ENCODE peak calls at places on chromosomes 5 and 9, in seven cellular contexts. F is fibroblast of mammary gland, L is A549, C is chondrocyte, I is activated B cell treated with CpG ODN at 0.5 μM for 24 hours, M is spleen, N is B cell. Z is an unnamed sample.

GRCh38 chr5:117604845-117605244 is 1030.2 kb upstream of the SEMA6A start:
- DNase-seq in F (no peak), L (no peak), C (no peak), I (no peak), M (no peak), N (no peak), Z (no peak)

GRCh38 chr9:134396258-134396742 is 70.0 kb downstream of the RXRA start:
- DNase-seq in F (no peak), L (no peak), C (no peak), I (peak), M (peak), N (peak), Z (peak)

GRCh38 chr5:62354028-62354874 is 48.2 kb downstream of the KIF2A start:
- DNase-seq in F (peak), L (peak), C (no peak), I (no peak), M (no peak), N (peak), Z (peak)

GRCh38 chr5:179486596-179487051 is 63.7 kb upstream of the RUFY1 start:
- DNase-seq in F (no peak), L (no peak), C (no peak), I (no peak), M (peak), N (no peak), Z (no peak)

GRCh38 chr9:70466976-70467551 is 52.6 kb upstream of the KLF9 start:
- DNase-seq in F (peak), L (no peak), C (no peak), I (no peak), M (no peak), N (no peak), Z (no peak)

GRCh38 chr9:133995012-133995896 is 3.1 kb upstream of the VAV2 start:
- DNase-seq in F (no peak), L (peak), C (peak), I (no peak), M (peak), N (no peak), Z (no peak)

GRCh38 chr9:36731576-36731975 is 158.9 kb downstream of the MELK start:
- DNase-seq in F (peak), L (no peak), C (no peak), I (no peak), M (no peak), N (peak), Z (no peak)

GRCh38 chr5:56168066-56168478 is 65.1 kb downstream of the ANKRD55 start:
- DNase-seq in F (peak), L (no peak), C (no peak), I (no peak), M (no peak), N (no peak), Z (no peak)

GRCh38 chr5:57687641-57688040 is 205.0 kb upstream of the ACTBL2 start:
- DNase-seq in F (no peak), L (no peak), C (no peak), I (no peak), M (no peak), N (no peak), Z (no peak)

GRCh38 chr9:136020206-136020605 is 59.0 kb upstream of the UBAC1 start:
- DNase-seq in F (no peak), L (no peak), C (no peak), I (peak), M (peak), N (no peak), Z (no peak)

GRCh38 chr9:92046676-92047075 is 68.5 kb downstream of the SPTLC1 start:
- DNase-seq in F (peak), L (no peak), C (no peak), I (no peak), M (no peak), N (no peak), Z (no peak)

GRCh38 chr5:45521067-45521466 is 175.1 kb downstream of the HCN1 start:
- DNase-seq in F (peak), L (peak), C (no peak), I (no peak), M (no peak), N (no peak), Z (no peak)

GRCh38 chr9:4320021-4320420 is 20.2 kb upstream of the GLIS3 start:
- DNase-seq in F (no peak), L (no peak), C (no peak), I (no peak), M (no peak), N (no peak), Z (no peak)

GRCh38 chr5:32973646-32974045 is 262.5 kb downstream of the NPR3 start:
- DNase-seq in F (no peak), L (no peak), C (no peak), I (no peak), M (no peak), N (no peak), Z (no peak)

GRCh38 chr5:59212596-59212995 is 629.7 kb downstream of the RAB3C start:
- DNase-seq in F (no peak), L (no peak), C (no peak), I (no peak), M (no peak), N (no peak), Z (no peak)

GRCh38 chr9:16103613-16104012 is 550.8 kb downstream of the CCDC171 start:
- DNase-seq in F (peak), L (no peak), C (no peak), I (no peak), M (no peak), N (no peak), Z (no peak)

GRCh38 chr9:21326526-21327139 is 8.6 kb downstream of the KLHL9 start:
- DNase-seq in F (peak), L (peak), C (no peak), I (no peak), M (no peak), N (peak), Z (peak)

GRCh38 chr9:83056180-83056579 is 6.8 kb downstream of the RASEF start:
- DNase-seq in F (no peak), L (peak), C (no peak), I (no peak), M (no peak), N (no peak), Z (no peak)

GRCh38 chr9:27124151-27124550 is 15.1 kb downstream of the TEK start:
- DNase-seq in F (peak), L (no peak), C (no peak), I (no peak), M (no peak), N (no peak), Z (no peak)

GRCh38 chr5:132057498-132058255 is 2.8 kb upstream of the IL3 start:
- DNase-seq in F (no peak), L (no peak), C (peak), I (peak), M (no peak), N (no peak), Z (no peak)

GRCh38 chr5:102583663-102584062 is 84.9 kb upstream of the SLCO6A1 start:
- DNase-seq in F (peak), L (peak), C (no peak), I (no peak), M (no peak), N (peak), Z (no peak)

GRCh38 chr9:93572636-93573035 is 3.7 kb upstream of the PHF2 start:
- DNase-seq in F (no peak), L (no peak), C (no peak), I (no peak), M (no peak), N (no peak), Z (no peak)

GRCh38 chr9:89549031-89549644 is 51.2 kb upstream of the SEMA4D start:
- DNase-seq in F (peak), L (peak), C (no peak), I (peak), M (peak), N (peak), Z (peak)

GRCh38 chr5:50990296-50990924 is 324.0 kb downstream of the PARP8 start:
- DNase-seq in F (no peak), L (no peak), C (no peak), I (no peak), M (no peak), N (no peak), Z (no peak)

GRCh38 chr5:50995285-50995942 is 329.0 kb downstream of the PARP8 start:
- DNase-seq in F (no peak), L (no peak), C (no peak), I (no peak), M (no peak), N (no peak), Z (no peak)
- TF ChIP-seq CTCF in F (no peak), L (no peak), C (no peak), I (no peak), M (no peak), N (no peak), Z (no peak)

GRCh38 chr9:79471577-79472543 is 99.9 kb upstream of the TLE4 start:
- DNase-seq in F (peak), L (no peak), C (no peak), I (no peak), M (no peak), N (peak), Z (no peak)
- TF ChIP-seq CTCF in F (peak), L (peak), C (peak), I (no peak), M (peak), N (no peak), Z (peak)

GRCh38 chr5:14895301-14895700 is 23.7 kb upstream of the ANKH start:
- DNase-seq in F (peak), L (no peak), C (no peak), I (no peak), M (no peak), N (no peak), Z (no peak)
- TF ChIP-seq CTCF in F (no peak), L (no peak), C (peak), I (no peak), M (no peak), N (no peak), Z (no peak)

GRCh38 chr5:53219610-53220009 is 110.1 kb upstream of the MOCS2 start:
- DNase-seq in F (no peak), L (no peak), C (no peak), I (no peak), M (no peak), N (no peak), Z (no peak)

DNA sequence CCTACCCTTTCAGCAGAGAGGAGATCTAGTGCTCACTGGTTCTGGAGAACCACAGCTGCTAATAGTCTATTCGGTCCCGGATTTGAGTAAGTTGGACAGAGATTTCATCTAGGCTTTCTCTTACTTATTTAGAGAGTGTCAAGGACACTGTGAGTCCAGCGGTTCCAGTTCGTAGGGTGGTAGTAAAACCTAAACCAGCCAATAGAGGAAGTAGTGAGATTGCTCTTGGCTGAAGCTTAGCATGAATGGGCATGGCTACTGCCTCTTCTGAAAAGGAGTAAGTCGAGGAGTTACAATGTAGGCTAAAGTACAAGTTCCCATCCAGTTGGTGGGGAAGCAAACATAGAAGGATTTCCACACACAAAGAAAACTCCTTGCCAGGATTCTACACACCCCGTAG is 109.6 kb upstream of the MOCS2 start:
- DNase-seq in F (no peak), L (no peak), C (no peak), I (no peak), M (no peak), N (no peak), Z (no peak)
- TF ChIP-seq CTCF in F (no peak), L (no peak), C (no peak), I (no peak), M (no peak), N (no peak), Z (no peak)

GRCh38 chr5:107428303-107428761 is 242.4 kb downstream of the EFNA5 start:
- DNase-seq in F (no peak), L (no peak), C (no peak), I (no peak), M (no peak), N (no peak), Z (no peak)
- TF ChIP-seq CTCF in F (no peak), L (no peak), C (no peak), I (no peak), M (no peak), N (no peak), Z (no peak)

GRCh38 chr5:133778636-133779035 is 166.3 kb upstream of the FSTL4 start:
- DNase-seq in F (no peak), L (no peak), C (no peak), I (no peak), M (no peak), N (no peak), Z (no peak)

GRCh38 chr5:133777951-133778350 is 165.6 kb upstream of the FSTL4 start:
- DNase-seq in F (no peak), L (no peak), C (no peak), I (no peak), M (no peak), N (no peak), Z (no peak)

GRCh38 chr5:133781446-133781845 is 169.1 kb upstream of the FSTL4 start:
- DNase-seq in F (no peak), L (no peak), C (no peak), I (no peak), M (no peak), N (no peak), Z (no peak)

GRCh38 chr5:133780619-133781280 is 168.4 kb upstream of the FSTL4 start:
- DNase-seq in F (no peak), L (no peak), C (no peak), I (no peak), M (no peak), N (no peak), Z (no peak)

DNA sequence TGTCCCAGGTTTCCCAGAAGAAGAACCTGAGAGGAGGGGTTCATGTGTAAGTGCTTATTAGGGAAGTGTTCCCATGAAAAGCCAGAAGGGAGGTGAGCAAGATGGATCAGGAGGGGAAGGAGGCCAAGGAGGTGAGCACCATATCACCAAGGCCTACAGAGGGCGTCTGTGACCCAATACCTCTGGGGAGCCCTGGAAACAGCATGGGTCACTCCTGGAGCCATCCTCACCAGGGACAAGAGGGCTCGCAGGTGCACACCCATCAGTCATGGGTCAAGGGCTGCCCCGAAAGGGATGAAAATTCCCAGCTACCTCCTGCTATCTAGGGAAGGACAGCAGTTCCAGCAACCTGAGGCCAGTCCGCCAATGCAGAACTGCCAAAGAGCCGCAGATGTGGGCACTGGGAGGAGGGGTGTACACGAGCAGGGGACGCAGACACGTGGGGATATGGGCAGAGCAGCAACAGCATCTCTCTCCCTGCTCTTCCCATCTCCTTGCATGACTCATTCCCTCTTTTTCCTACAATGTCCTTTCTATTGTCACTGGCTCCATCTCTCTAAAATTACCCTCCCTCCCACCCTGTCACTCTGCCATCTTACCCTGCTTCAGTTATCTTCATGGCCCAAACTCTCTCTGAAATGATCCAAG is 167.6 kb upstream of the FSTL4 start:
- DNase-seq in F (no peak), L (no peak), C (no peak), I (no peak), M (no peak), N (no peak), Z (no peak)
- TF ChIP-seq CTCF in F (no peak), L (no peak), C (no peak), I (no peak), M (no peak), N (no peak), Z (no peak)

GRCh38 chr5:177302354-177303110 is 987 bp downstream of the RAB24 start:
- DNase-seq in F (peak), L (no peak), C (no peak), I (no peak), M (peak), N (no peak), Z (no peak)
- TF ChIP-seq CTCF in F (no peak), L (no peak), C (no peak), I (no peak), M (no peak), N (no peak), Z (no peak)

DNA sequence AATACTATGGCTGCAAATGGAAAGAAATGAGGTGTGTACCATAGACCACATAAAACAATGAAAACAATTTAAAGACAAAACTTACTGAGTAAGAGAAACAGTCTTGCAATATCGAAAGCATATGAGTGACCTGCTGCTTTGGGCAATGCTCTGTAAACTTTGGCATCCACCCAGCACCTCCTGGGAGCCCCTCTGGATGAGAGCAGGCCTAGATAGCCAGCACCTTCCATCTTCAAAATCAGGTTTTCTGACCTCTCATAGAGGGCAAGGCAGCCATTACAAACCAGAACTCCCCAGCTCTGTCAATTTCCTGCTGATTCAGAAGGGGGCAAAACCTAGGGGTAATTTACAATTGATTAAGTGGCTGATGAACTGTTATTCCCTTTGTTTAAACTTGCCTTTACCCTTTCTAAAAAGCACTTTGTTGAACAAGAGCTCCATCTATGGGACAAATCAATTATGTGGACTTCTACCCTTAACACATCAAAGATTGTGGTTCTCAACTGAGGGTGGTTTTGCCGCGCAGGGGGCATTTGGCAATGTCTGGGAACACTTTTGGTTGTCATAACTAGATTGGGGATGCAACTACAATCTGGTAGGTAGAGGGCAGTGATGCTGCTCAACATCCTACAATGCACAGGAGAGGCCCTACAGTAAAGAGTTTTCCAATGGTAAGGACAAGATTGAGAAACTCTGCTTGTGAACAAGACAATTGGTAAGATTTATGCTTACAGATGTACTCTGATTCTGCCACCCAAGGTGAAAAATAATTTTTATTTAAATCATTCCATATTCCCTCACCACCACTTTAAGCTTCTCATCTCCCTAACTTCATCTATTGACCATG is 184.2 kb downstream of the MARCHF11 start:
- DNase-seq in F (peak), L (peak), C (no peak), I (no peak), M (no peak), N (no peak), Z (no peak)
- TF ChIP-seq CTCF in F (peak), L (peak), C (peak), I (no peak), M (no peak), N (no peak), Z (no peak)

DNA sequence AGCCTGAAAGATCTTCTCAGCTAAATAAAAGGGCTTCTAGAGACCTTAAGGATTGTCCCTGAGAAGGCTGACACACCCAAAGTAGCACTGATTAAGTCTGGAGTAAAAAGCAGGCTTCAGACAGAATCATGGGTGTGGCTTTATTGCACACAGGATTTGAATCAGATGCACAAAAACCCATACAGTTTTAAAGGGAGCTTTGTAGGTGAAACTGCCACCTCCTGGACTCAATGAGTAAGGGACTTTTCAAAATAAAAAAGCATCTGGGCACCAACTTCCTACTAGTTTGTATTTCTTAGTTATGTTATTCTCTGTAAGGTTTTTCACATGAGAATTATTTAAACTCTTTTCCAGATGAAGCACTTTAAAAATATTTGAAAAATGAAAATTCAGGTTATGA is 129.4 kb downstream of the EDIL3 start:
- DNase-seq in F (peak), L (peak), C (no peak), I (no peak), M (no peak), N (no peak), Z (no peak)
- TF ChIP-seq CTCF in F (peak), L (peak), C (peak), I (no peak), M (no peak), N (no peak), Z (no peak)

Z was measured in GM13976.